ENCODE peak calls at places on chromosomes 13 and 19, in four cellular contexts. K is H1, I is IMR-90, R is K562. N is an unnamed sample.

GRCh38 chr19:47225746-47226425 is 5.1 kb downstream of the BBC3 start:
- DNase-seq in K (peak; percentile 91), I (peak; percentile 84), R (peak; percentile 97), N (no peak)

GRCh38 chr19:48470281-48470680 is 1.1 kb downstream of the CYTH2 start:
- DNase-seq in K (no peak), I (no peak), R (no peak), N (no peak)

GRCh38 chr13:35479223-35479536 is 2.7 kb upstream of the MAB21L1 start:
- DNase-seq in K (no peak), I (no peak), R (no peak), N (no peak)

GRCh38 chr19:17553256-17553655 is 2.2 kb upstream of the COLGALT1 start:
- DNase-seq in K (no peak), I (peak; percentile 95), R (peak; percentile 35), N (no peak)

GRCh38 chr13:104976964-104977363 is 1558.5 kb downstream of the EFNB2 start:
- DNase-seq in K (no peak), I (no peak), R (no peak), N (no peak)

GRCh38 chr19:50489461-50490011 is 12.9 kb upstream of the GARIN5A start:
- DNase-seq in K (peak; percentile 60), I (no peak), R (no peak), N (no peak)

GRCh38 chr13:80873589-80873988 is 532.7 kb upstream of the SPRY2 start:
- DNase-seq in K (no peak), I (no peak), R (no peak), N (peak; percentile 33)

GRCh38 chr13:49985129-49985528 is 11.7 kb upstream of the TRIM13 start:
- DNase-seq in K (no peak), I (no peak), R (no peak), N (no peak)

GRCh38 chr13:97855570-97855970 is 97.9 kb upstream of the IPO5 start:
- DNase-seq in K (no peak), I (peak; percentile 86), R (peak; percentile 39), N (peak; percentile 13)

GRCh38 chr13:110773480-110773879 is 60.0 kb downstream of the ING1 start:
- DNase-seq in K (no peak), I (no peak), R (no peak), N (no peak)

GRCh38 chr19:1445185-1445931 is 4.6 kb upstream of the APC2 start:
- DNase-seq in K (peak; percentile 95), I (peak; percentile 35), R (peak; percentile 89), N (no peak)

GRCh38 chr13:59458908-59459579 is 704.7 kb downstream of the DIAPH3 start:
- DNase-seq in K (no peak), I (peak; percentile 85), R (no peak), N (no peak)

GRCh38 chr13:91155512-91156114 is 191.9 kb upstream of the MIR17HG start:
- DNase-seq in K (no peak), I (no peak), R (no peak), N (no peak)

GRCh38 chr13:85661639-85662038 is 137.6 kb downstream of the SLITRK6 start:
- DNase-seq in K (no peak), I (no peak), R (no peak), N (no peak)

GRCh38 chr13:31956944-31957644 is 74.5 kb upstream of the FRY start:
- DNase-seq in K (no peak), I (peak; percentile 65), R (no peak), N (no peak)

GRCh38 chr19:37990362-37990761 is 83.4 kb downstream of the SIPA1L3 start:
- DNase-seq in K (peak; percentile 61), I (no peak), R (no peak), N (no peak)

GRCh38 chr19:47095707-47096704 is 17.6 kb downstream of the ZC3H4 start:
- DNase-seq in K (no peak), I (no peak), R (no peak), N (no peak)

GRCh38 chr13:107421951-107422350 is 793.4 kb downstream of the LIG4 start:
- DNase-seq in K (no peak), I (peak; percentile 6), R (no peak), N (no peak)

GRCh38 chr13:37403776-37404497 is 194.6 kb downstream of the POSTN start:
- DNase-seq in K (no peak), I (peak; percentile 92), R (no peak), N (no peak)

GRCh38 chr13:35549481-35549880 is 73.0 kb upstream of the MAB21L1 start:
- DNase-seq in K (no peak), I (peak; percentile 43), R (no peak), N (peak; percentile 15)

GRCh38 chr19:14090509-14091085 is at the start of gene SAMD1:
- DNase-seq in K (peak; percentile 67), I (peak; percentile 83), R (peak; percentile 94), N (no peak)

GRCh38 chr19:21264891-21265290 is 64.3 kb downstream of the ZNF708 start:
- DNase-seq in K (no peak), I (no peak), R (no peak), N (no peak)

GRCh38 chr13:95536629-95537241 is 15.8 kb upstream of the CLDN10 start:
- DNase-seq in K (no peak), I (peak; percentile 39), R (no peak), N (no peak)

GRCh38 chr13:67369895-67370660 is 139.9 kb upstream of the PCDH9 start:
- DNase-seq in K (no peak), I (peak; percentile 92), R (no peak), N (no peak)

GRCh38 chr19:14835011-14835410 is at the start of the genes OR7A5 and OR7C1:
- DNase-seq in K (no peak), I (no peak), R (no peak), N (no peak)

GRCh38 chr13:94660695-94661324 is 51.5 kb downstream of the SOX21 start:
- DNase-seq in K (no peak), I (peak; percentile 41), R (no peak), N (no peak)

GRCh38 chr19:30151081-30151480 is 209.0 kb downstream of the URI1 start:
- DNase-seq in K (no peak), I (no peak), R (no peak), N (no peak)

GRCh38 chr13:45333973-45334922 is 6.7 kb downstream of the TPT1 start:
- DNase-seq in K (no peak), I (peak; percentile 62), R (no peak), N (no peak)

GRCh38 chr19:23800281-23800680 is 41.6 kb upstream of the ZNF681 start:
- DNase-seq in K (no peak), I (no peak), R (no peak), N (no peak)

GRCh38 chr19:9945319-9945966 is 9.1 kb upstream of the OLFM2 start:
- DNase-seq in K (no peak), I (peak; percentile 100), R (peak; percentile 74), N (no peak)

GRCh38 chr19:47508721-47509120 is 6.1 kb downstream of the NAPA start:
- DNase-seq in K (no peak), I (no peak), R (no peak), N (no peak)

GRCh38 chr19:46369817-46370216 is 22.9 kb downstream of the PPP5C start:
- DNase-seq in K (no peak), I (peak; percentile 38), R (no peak), N (no peak)

GRCh38 chr13:31049083-31049482 is 112.6 kb downstream of the HSPH1 start:
- DNase-seq in K (no peak), I (no peak), R (no peak), N (no peak)

GRCh38 chr13:33169273-33169980 is 116.1 kb downstream of the STARD13 start:
- DNase-seq in K (no peak), I (peak; percentile 93), R (no peak), N (no peak)

DNA sequence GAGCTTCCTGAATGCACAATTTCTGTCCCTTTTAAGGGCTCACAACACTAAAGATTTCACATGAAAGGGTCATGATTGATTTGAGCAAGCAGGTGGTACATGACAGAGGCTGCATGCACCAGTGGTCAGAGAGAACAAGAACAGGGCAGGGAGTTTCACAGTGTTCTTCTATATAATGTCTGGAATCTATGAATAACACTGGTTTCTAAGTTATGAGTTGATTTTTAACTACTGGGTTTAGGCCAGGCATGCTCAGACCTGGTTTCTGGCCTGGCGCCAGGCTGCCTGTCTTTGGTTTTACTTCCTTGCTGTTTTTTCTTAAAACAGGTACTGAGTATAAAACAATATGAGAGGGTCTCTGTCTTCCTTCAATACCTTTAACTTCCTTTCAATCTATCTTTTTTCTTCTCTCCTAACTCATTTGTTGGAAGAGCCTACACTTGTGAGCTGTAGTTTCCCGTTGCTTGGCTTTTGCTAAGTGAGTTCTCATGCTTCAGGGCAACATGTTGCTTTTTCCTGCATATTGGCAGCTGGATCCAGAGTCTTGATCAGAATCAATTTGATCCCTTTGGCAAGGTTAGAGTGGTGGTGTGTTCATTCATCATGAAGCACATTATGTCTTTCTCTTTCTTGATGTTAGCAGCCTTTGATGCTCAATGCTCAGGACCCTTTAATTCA is 38.5 kb upstream of the FGF14 start:
- DNase-seq in K (no peak), I (no peak), R (no peak), N (peak; percentile 52)
- TF ChIP-seq CHD1 in K (no peak), I (no peak), R (no peak), N (no peak)

GRCh38 chr13:64959276-64959675 is 2270.9 kb downstream of the PCDH9 start:
- DNase-seq in K (no peak), I (no peak), R (no peak), N (no peak)
- TF ChIP-seq CHD1 in K (no peak), I (no peak), R (no peak), N (no peak)

DNA sequence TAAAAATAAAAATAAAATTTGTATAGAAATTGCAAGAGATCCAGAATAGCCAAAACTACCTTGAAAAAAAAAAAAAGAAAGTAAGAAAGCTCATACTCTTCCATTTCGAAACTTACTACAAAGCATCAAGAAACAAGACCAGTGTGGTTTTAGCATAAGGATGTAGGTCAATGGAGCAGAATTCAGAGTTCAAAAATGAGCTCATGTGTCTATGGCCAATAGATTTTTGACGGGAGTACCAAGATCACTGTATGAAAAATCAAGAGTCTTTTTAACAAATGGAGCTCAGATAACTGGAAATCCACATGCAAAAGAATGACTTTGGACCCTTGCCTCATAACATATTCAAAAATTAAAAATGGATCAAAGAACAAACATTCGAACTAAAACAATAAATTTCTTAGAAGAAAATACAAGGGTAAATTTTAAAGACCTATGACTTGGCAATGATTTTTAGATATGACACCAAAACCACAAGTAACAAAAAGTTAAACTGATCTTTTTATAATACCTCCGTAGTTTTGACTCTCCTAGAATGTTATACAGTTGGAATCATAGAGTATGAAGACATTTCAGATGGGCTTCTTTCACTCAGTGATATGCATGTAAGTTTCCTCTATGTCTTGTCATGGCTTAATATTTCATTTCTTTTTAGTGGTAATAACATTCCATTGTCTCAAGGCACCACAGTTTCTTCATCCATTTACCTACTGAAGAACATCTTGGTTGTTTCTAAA is 43.2 kb downstream of the KLF12 start:
- DNase-seq in K (no peak), I (no peak), R (no peak), N (no peak)
- TF ChIP-seq CHD1 in K (no peak), I (no peak), R (no peak), N (no peak)

DNA sequence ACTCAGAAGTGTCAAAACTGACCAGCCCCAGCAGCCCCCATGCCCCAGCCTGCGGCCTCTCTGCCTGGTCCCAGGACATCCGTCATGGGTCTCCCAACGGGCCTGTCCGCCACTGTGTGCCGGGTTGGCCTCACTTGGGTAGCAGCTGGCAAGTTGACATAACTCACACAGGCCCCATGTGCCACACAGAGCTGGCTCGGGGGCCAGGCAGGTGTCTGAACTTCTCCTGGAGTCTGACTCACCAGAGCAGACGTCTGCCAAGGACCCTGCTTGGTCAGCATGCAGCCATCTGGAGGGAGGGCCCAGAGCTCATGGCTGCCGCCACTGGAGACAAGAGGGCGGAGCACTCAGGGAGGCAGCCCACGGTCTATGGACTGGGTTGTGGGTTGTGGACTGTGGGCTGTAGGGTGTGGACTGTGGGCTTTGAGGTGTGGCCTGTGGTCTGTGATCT is 32.0 kb upstream of the TMEM255B start:
- DNase-seq in K (no peak), I (peak; percentile 31), R (no peak), N (no peak)
- TF ChIP-seq CHD1 in K (no peak), I (no peak), R (no peak), N (no peak)

GRCh38 chr13:73870970-73871935 is 263.0 kb downstream of the KLF12 start:
- DNase-seq in K (no peak), I (peak; percentile 96), R (no peak), N (no peak)
- TF ChIP-seq CHD1 in K (no peak), I (no peak), R (no peak), N (no peak)